ENCODE peak calls at places on chromosomes 3 and 15, in six cellular contexts. One of them, this sample, is unnamed.
A peak's percentile ranks its signal among the peaks of the same experiment; 100 is the strongest.

GRCh38 chr15:89367485-89368451 is 33.1 kb upstream of the POLG start:
- DNase-seq in astrocyte of the spinal cord: no peak
- DNase-seq in mammary epithelial cell: no peak
- DNase-seq in astrocyte: no peak
- DNase-seq in AG04450: no peak
- DNase-seq in fibroblast of the aortic adventitia: no peak
- DNase-seq in this sample: no peak

GRCh38 chr15:39094116-39094515 is 486.8 kb upstream of the THBS1 start:
- DNase-seq in fibroblast of the aortic adventitia: no peak
- DNase-seq in AG04450: no peak
- DNase-seq in astrocyte: no peak
- DNase-seq in astrocyte of the spinal cord: no peak
- DNase-seq in mammary epithelial cell: no peak
- DNase-seq in this sample: peak; percentile 58

GRCh38 chr3:177358085-177358967 is 161.0 kb upstream of the TBL1XR1 start:
- DNase-seq in AG04450: no peak
- DNase-seq in fibroblast of the aortic adventitia: peak; percentile 92
- DNase-seq in astrocyte of the spinal cord: peak; percentile 90
- DNase-seq in astrocyte: peak; percentile 85
- DNase-seq in mammary epithelial cell: peak; percentile 81
- DNase-seq in this sample: peak; percentile 60

GRCh38 chr3:61354604-61355003 is 103.4 kb upstream of the FHIT start:
- DNase-seq in astrocyte: no peak
- DNase-seq in mammary epithelial cell: no peak
- DNase-seq in fibroblast of the aortic adventitia: no peak
- DNase-seq in astrocyte of the spinal cord: no peak
- DNase-seq in AG04450: no peak
- DNase-seq in this sample: no peak

GRCh38 chr15:37885651-37886050 is 48.8 kb upstream of the TMCO5A start:
- DNase-seq in astrocyte of the spinal cord: no peak
- DNase-seq in fibroblast of the aortic adventitia: no peak
- DNase-seq in mammary epithelial cell: no peak
- DNase-seq in AG04450: no peak
- DNase-seq in astrocyte: no peak
- DNase-seq in this sample: no peak

GRCh38 chr3:43132883-43133743 is 27.2 kb upstream of the POMGNT2 start:
- DNase-seq in fibroblast of the aortic adventitia: no peak
- DNase-seq in mammary epithelial cell: no peak
- DNase-seq in astrocyte of the spinal cord: no peak
- DNase-seq in AG04450: no peak
- DNase-seq in astrocyte: no peak
- DNase-seq in this sample: no peak

GRCh38 chr3:42692667-42693529 is 7.6 kb downstream of the KLHL40 start:
- DNase-seq in AG04450: no peak
- DNase-seq in astrocyte: no peak
- DNase-seq in fibroblast of the aortic adventitia: no peak
- DNase-seq in astrocyte of the spinal cord: no peak
- DNase-seq in mammary epithelial cell: no peak
- DNase-seq in this sample: no peak

GRCh38 chr15:53539878-53540277 is 219.6 kb downstream of the WDR72 start:
- DNase-seq in mammary epithelial cell: peak; percentile 49
- DNase-seq in astrocyte of the spinal cord: no peak
- DNase-seq in AG04450: no peak
- DNase-seq in astrocyte: no peak
- DNase-seq in fibroblast of the aortic adventitia: no peak
- DNase-seq in this sample: no peak

GRCh38 chr15:87207945-87208580 is 1048.5 kb downstream of the NTRK3 start:
- DNase-seq in astrocyte of the spinal cord: peak; percentile 79
- DNase-seq in mammary epithelial cell: peak; percentile 88
- DNase-seq in fibroblast of the aortic adventitia: peak; percentile 87
- DNase-seq in AG04450: peak; percentile 16
- DNase-seq in astrocyte: peak; percentile 86
- DNase-seq in this sample: peak; percentile 66

GRCh38 chr15:66651913-66652642 is 50.0 kb upstream of the SMAD6 start:
- DNase-seq in mammary epithelial cell: no peak
- DNase-seq in astrocyte: no peak
- DNase-seq in fibroblast of the aortic adventitia: no peak
- DNase-seq in AG04450: no peak
- DNase-seq in astrocyte of the spinal cord: no peak
- DNase-seq in this sample: no peak

GRCh38 chr3:194283218-194284006 is 67.7 kb downstream of the CPN2 start:
- DNase-seq in astrocyte: no peak
- DNase-seq in fibroblast of the aortic adventitia: peak; percentile 70
- DNase-seq in mammary epithelial cell: no peak
- DNase-seq in AG04450: no peak
- DNase-seq in astrocyte of the spinal cord: no peak
- DNase-seq in this sample: peak; percentile 94

GRCh38 chr3:71369733-71370391 is 213.7 kb downstream of the FOXP1 start:
- DNase-seq in astrocyte of the spinal cord: peak; percentile 69
- DNase-seq in astrocyte: peak; percentile 70
- DNase-seq in mammary epithelial cell: no peak
- DNase-seq in AG04450: no peak
- DNase-seq in fibroblast of the aortic adventitia: peak; percentile 90
- DNase-seq in this sample: peak; percentile 88

GRCh38 chr3:156812521-156813335 is 13.4 kb upstream of the LEKR1 start:
- DNase-seq in mammary epithelial cell: peak; percentile 96
- DNase-seq in fibroblast of the aortic adventitia: no peak
- DNase-seq in astrocyte: peak; percentile 41
- DNase-seq in AG04450: no peak
- DNase-seq in astrocyte of the spinal cord: peak; percentile 42
- DNase-seq in this sample: peak; percentile 49

GRCh38 chr3:108493862-108494261 is 16.5 kb downstream of the MYH15 start:
- DNase-seq in mammary epithelial cell: no peak
- DNase-seq in astrocyte: no peak
- DNase-seq in fibroblast of the aortic adventitia: no peak
- DNase-seq in astrocyte of the spinal cord: no peak
- DNase-seq in AG04450: no peak
- DNase-seq in this sample: no peak

GRCh38 chr3:72847282-72847681 is 963 bp downstream of the SHQ1 start:
- DNase-seq in astrocyte: no peak
- DNase-seq in mammary epithelial cell: no peak
- DNase-seq in AG04450: no peak
- DNase-seq in astrocyte of the spinal cord: no peak
- DNase-seq in fibroblast of the aortic adventitia: peak; percentile 11
- DNase-seq in this sample: no peak

GRCh38 chr3:32897202-32897601 is 54.2 kb upstream of the CCR4 start:
- DNase-seq in fibroblast of the aortic adventitia: no peak
- DNase-seq in AG04450: no peak
- DNase-seq in astrocyte of the spinal cord: no peak
- DNase-seq in astrocyte: peak; percentile 25
- DNase-seq in mammary epithelial cell: no peak
- DNase-seq in this sample: no peak

GRCh38 chr3:128788268-128788869 is 62.4 kb downstream of the RAB7A start:
- DNase-seq in astrocyte of the spinal cord: no peak
- DNase-seq in mammary epithelial cell: no peak
- DNase-seq in fibroblast of the aortic adventitia: no peak
- DNase-seq in astrocyte: no peak
- DNase-seq in AG04450: no peak
- DNase-seq in this sample: no peak

GRCh38 chr3:47661121-47661752 is 82.6 kb upstream of the CSPG5 start:
- DNase-seq in mammary epithelial cell: peak; percentile 27
- DNase-seq in astrocyte of the spinal cord: peak; percentile 74
- DNase-seq in fibroblast of the aortic adventitia: peak; percentile 42
- DNase-seq in AG04450: peak; percentile 41
- DNase-seq in astrocyte: peak; percentile 69
- DNase-seq in this sample: peak; percentile 50
- TF ChIP-seq CTCF in mammary epithelial cell: no peak
- TF ChIP-seq CTCF in astrocyte of the spinal cord: no peak
- TF ChIP-seq CTCF in fibroblast of the aortic adventitia: peak; percentile 0
- TF ChIP-seq CTCF in AG04450: no peak
- TF ChIP-seq CTCF in astrocyte: no peak
- TF ChIP-seq CTCF in this sample: no peak

DNA sequence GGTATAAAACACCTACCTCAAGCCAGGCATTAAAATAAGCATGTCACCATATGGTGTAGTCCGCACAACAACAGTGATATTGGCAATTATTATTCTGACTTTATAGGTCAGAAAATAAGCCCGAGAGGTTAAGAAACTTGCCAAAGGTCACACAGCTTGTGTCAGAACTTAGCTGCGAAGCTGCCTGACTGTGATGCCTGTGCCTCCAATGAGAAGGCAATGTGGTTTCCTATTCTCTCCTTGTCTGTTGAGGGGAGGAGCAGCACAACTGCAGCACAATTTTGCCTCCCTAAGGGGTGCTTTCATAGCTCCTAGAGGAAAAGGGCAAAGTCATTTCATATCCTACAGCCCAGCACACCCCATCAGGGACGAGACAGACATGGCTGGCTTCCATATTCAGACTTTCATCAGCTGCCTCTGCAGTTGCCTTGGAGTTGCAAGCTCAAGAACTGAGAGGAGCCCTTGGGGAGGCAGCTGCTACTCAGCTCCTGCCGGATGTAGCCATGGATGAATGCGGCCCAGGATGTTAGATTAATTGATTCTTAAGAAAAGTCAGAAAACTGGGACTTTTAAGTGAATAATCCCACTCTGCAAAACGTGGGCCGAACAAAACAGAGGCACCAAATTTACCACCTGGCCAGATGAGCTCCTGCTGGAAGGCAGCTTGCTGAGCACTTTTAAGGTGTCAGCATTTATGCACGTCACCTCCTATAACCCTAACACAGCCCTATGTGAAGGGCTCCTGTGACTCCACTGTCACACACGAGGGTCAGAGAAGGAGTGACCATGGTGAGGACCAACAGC is 38.5 kb downstream of the MYO5C start:
- DNase-seq in mammary epithelial cell: no peak
- DNase-seq in AG04450: no peak
- DNase-seq in fibroblast of the aortic adventitia: peak; percentile 46
- DNase-seq in astrocyte of the spinal cord: peak; percentile 9
- DNase-seq in astrocyte: no peak
- DNase-seq in this sample: peak; percentile 20
- H3K4me3 ChIP-seq in mammary epithelial cell: no peak overlapping the region
- H3K4me3 ChIP-seq in AG04450: no peak overlapping the region
- H3K4me3 ChIP-seq in fibroblast of the aortic adventitia: no peak overlapping the region
- H3K4me3 ChIP-seq in astrocyte of the spinal cord: no peak overlapping the region
- H3K4me3 ChIP-seq in astrocyte: no peak overlapping the region
- H3K4me3 ChIP-seq in this sample: no peak overlapping the region

DNA sequence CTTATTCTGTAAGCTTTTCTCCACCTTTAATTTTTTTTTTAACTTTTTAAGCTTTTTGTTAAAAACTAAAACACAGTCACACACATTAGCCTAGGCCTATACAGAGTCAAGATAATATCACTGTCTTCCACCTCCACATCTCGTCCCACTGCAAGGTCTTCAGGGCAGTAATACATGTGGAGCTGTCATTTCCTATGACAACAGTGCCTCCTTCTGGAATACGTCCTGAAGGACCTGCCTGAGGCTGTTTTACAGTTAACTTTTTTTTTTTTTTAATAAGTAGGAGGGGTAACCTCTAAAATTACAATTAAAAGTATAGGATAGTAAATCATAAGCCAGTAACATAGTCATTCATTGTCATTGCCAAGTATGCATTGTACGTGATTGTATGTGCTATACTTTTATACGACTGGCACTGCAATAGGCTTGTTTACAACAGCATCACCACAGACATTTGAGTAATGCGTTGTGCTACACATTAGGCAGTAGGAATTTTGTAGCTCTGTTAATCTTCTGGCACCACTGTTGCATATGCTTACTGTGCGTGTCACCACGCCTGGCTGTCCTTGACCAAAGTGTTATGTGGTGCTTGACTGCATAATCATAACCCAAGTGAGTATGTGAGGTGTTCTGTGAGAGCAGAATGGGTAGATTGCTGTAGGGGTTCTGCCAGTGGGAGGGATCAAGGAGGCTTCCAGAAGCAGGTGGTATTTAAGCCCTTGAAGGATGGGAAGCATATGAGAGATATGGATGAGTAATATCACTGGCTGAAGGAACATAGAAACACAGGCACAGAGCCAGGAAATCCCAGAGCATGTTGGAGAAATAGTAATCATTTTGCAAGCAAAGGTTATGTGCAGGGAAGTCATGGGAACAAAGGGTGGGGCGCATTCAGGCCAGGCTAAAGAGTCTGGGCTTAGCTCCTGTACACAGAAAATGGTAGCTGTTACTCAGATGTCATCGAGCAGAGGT is 18.3 kb downstream of the FBXO22 start:
- DNase-seq in astrocyte: peak; percentile 51
- DNase-seq in mammary epithelial cell: peak; percentile 78
- DNase-seq in fibroblast of the aortic adventitia: peak; percentile 89
- DNase-seq in AG04450: no peak
- DNase-seq in astrocyte of the spinal cord: peak; percentile 50
- DNase-seq in this sample: peak; percentile 76
- TF ChIP-seq CTCF in astrocyte: peak; percentile 28
- TF ChIP-seq CTCF in mammary epithelial cell: peak; percentile 32
- TF ChIP-seq CTCF in fibroblast of the aortic adventitia: peak; percentile 44
- TF ChIP-seq CTCF in AG04450: peak; percentile 41
- TF ChIP-seq CTCF in astrocyte of the spinal cord: peak; percentile 42
- TF ChIP-seq CTCF in this sample: peak; percentile 45

DNA sequence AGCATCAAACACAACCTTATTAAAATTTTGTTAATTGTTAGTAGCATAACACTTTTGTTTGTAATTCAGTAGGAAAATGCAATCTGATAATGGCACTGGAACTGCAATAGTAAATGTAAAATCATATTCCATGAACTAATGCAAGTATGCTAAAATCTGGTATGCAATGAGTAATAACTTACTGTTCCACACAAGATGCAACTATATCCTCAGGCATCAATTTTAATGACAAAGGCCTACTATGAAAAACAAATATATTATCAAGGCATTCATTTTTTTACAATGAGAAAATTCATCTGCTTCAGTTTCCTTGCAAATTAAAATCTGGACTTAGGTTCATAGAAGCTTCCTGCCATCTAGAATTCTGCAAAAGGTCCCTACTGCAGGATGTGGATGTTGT is 1.4 kb upstream of the NSMCE3 start:
- DNase-seq in mammary epithelial cell: peak; percentile 28
- DNase-seq in fibroblast of the aortic adventitia: peak; percentile 11
- DNase-seq in astrocyte of the spinal cord: no peak
- DNase-seq in AG04450: no peak
- DNase-seq in astrocyte: no peak
- DNase-seq in this sample: peak; percentile 21
- H3K4me3 ChIP-seq in mammary epithelial cell: no peak overlapping the region
- H3K4me3 ChIP-seq in fibroblast of the aortic adventitia: no peak overlapping the region
- H3K4me3 ChIP-seq in astrocyte of the spinal cord: no peak overlapping the region
- H3K4me3 ChIP-seq in AG04450: no peak overlapping the region
- H3K4me3 ChIP-seq in astrocyte: no peak overlapping the region
- H3K4me3 ChIP-seq in this sample: no peak overlapping the region

GRCh38 chr3:81218023-81218422 is 543.4 kb downstream of the GBE1 start:
- DNase-seq in astrocyte: peak; percentile 33
- DNase-seq in mammary epithelial cell: no peak
- DNase-seq in astrocyte of the spinal cord: peak; percentile 29
- DNase-seq in AG04450: no peak
- DNase-seq in fibroblast of the aortic adventitia: peak; percentile 58
- DNase-seq in this sample: no peak
- TF ChIP-seq CTCF in astrocyte: peak; percentile 84
- TF ChIP-seq CTCF in mammary epithelial cell: peak; percentile 21
- TF ChIP-seq CTCF in astrocyte of the spinal cord: peak; percentile 63
- TF ChIP-seq CTCF in AG04450: peak; percentile 31
- TF ChIP-seq CTCF in fibroblast of the aortic adventitia: peak; percentile 71
- TF ChIP-seq CTCF in this sample: no peak

GRCh38 chr15:29680806-29681485 is 141.3 kb downstream of the TJP1 start:
- DNase-seq in fibroblast of the aortic adventitia: no peak
- DNase-seq in astrocyte: no peak
- DNase-seq in AG04450: no peak
- DNase-seq in mammary epithelial cell: no peak
- DNase-seq in astrocyte of the spinal cord: no peak
- DNase-seq in this sample: no peak
- H3K4me3 ChIP-seq in fibroblast of the aortic adventitia: no peak overlapping the region
- H3K4me3 ChIP-seq in astrocyte: no peak overlapping the region
- H3K4me3 ChIP-seq in AG04450: no peak overlapping the region
- H3K4me3 ChIP-seq in mammary epithelial cell: no peak overlapping the region
- H3K4me3 ChIP-seq in astrocyte of the spinal cord: no peak overlapping the region
- H3K4me3 ChIP-seq in this sample: no peak overlapping the region

This sample was measured in AG10803.